ENCODE peak calls at places on chromosomes 11 and 22, in seven cellular contexts. K is H54; S is small intestine; E is GM10248; Y is activated naive CD8-positive, alpha-beta T cell treated with anti-CD3 and anti-CD28 coated beads, Interleukin-2, amount 50 U/mL, for 24 hours; P is left colon; O is T-helper 9 cell. J is an unnamed sample.
A peak's percentile ranks its signal among the peaks of the same experiment; 100 is the strongest.

GRCh38 chr11:106446302-106446701 is 368.8 kb downstream of the AASDHPPT start:
- DNase-seq in K (no peak), S (no peak), E (no peak), Y (no peak), P (no peak), O (no peak), J (no peak)

GRCh38 chr22:43658823-43659222 is 153.3 kb downstream of the EFCAB6 start:
- DNase-seq in K (no peak), S (no peak), E (no peak), Y (no peak), P (no peak), O (no peak), J (no peak)

GRCh38 chr22:35797411-35797810 is 79.7 kb downstream of the APOL5 start:
- DNase-seq in K (no peak), S (no peak), E (no peak), Y (no peak), P (no peak), O (no peak), J (no peak)

GRCh38 chr11:83070878-83071640 is 638 bp downstream of the RAB30 start:
- DNase-seq in K (no peak), S (peak; percentile 35), E (no peak), Y (peak; percentile 46), P (no peak), O (no peak), J (no peak)

GRCh38 chr22:38455530-38456271 is 702 bp upstream of the KCNJ4 start:
- DNase-seq in K (no peak), S (no peak), E (no peak), Y (no peak), P (no peak), O (peak; percentile 24), J (no peak)

GRCh38 chr22:45481661-45482060 is 21.0 kb upstream of the FBLN1 start:
- DNase-seq in K (no peak), S (no peak), E (no peak), Y (no peak), P (no peak), O (no peak), J (no peak)

GRCh38 chr11:111514216-111515031 is at the start of gene HOATZ:
- DNase-seq in K (no peak), S (no peak), E (peak; percentile 17), Y (peak; percentile 27), P (no peak), O (no peak), J (no peak)

GRCh38 chr11:45658292-45658991 is 7.0 kb downstream of the CHST1 start:
- DNase-seq in K (peak; percentile 88), S (no peak), E (peak; percentile 57), Y (peak; percentile 61), P (peak; percentile 40), O (no peak), J (no peak)

GRCh38 chr11:70952171-70952570 is 300.2 kb downstream of the SHANK2 start:
- DNase-seq in K (no peak), S (no peak), E (no peak), Y (no peak), P (no peak), O (no peak), J (no peak)

GRCh38 chr11:126720539-126721235 is 279.9 kb downstream of the KIRREL3 start:
- DNase-seq in K (no peak), S (no peak), E (no peak), Y (no peak), P (no peak), O (no peak), J (no peak)